ENCODE peak calls at places on chromosomes 2 and 18, in four cellular contexts. E, G, F and N are unnamed samples. For H3K4me1, the result is how much of the 10 kb centered on the place peaks cover.

GRCh38 chr2:112679484-112679883 is 33.7 kb downstream of the SLC20A1 start:
- DNase-seq in E (no peak), G (no peak), F (no peak), N (no peak)

GRCh38 chr2:96147593-96148201 is 2.5 kb upstream of the DUSP2 start:
- DNase-seq in E (no peak), G (peak), F (no peak), N (peak)

GRCh38 chr2:239905306-239905705 is 119.8 kb downstream of the NDUFA10 start:
- DNase-seq in E (no peak), G (no peak), F (no peak), N (no peak)

GRCh38 chr2:72934683-72935610 is 17.6 kb downstream of the EMX1 start:
- DNase-seq in E (no peak), G (no peak), F (peak), N (no peak)

GRCh38 chr2:182858671-182859070 is 7.8 kb downstream of the FRZB start:
- DNase-seq in E (no peak), G (no peak), F (no peak), N (no peak)

GRCh38 chr2:165114345-165114943 is 89.4 kb downstream of the SCN3A start:
- DNase-seq in E (peak), G (no peak), F (no peak), N (no peak)

GRCh38 chr2:240595381-240596079 is 9.0 kb downstream of the CAPN10 start:
- DNase-seq in E (peak), G (no peak), F (no peak), N (peak)

GRCh38 chr2:237434916-237435315 is 21.0 kb upstream of the COL6A3 start:
- DNase-seq in E (no peak), G (no peak), F (no peak), N (peak)

GRCh38 chr2:108330971-108331370 is 42.3 kb downstream of the SULT1C2 start:
- DNase-seq in E (peak), G (no peak), F (no peak), N (peak)

GRCh38 chr18:80231151-80231550 is 16.2 kb downstream of the PARD6G start:
- DNase-seq in E (no peak), G (no peak), F (no peak), N (no peak)

GRCh38 chr2:53768233-53768542 is 584 bp downstream of the CHAC2 start:
- DNase-seq in E (peak), G (no peak), F (no peak), N (peak)

GRCh38 chr2:172293952-172294351 is 133.4 kb upstream of the ITGA6 start:
- DNase-seq in E (peak), G (peak), F (peak), N (peak)

GRCh38 chr2:157302492-157303099 is 23.0 kb downstream of the ERMN start:
- DNase-seq in E (peak), G (no peak), F (no peak), N (peak)

GRCh38 chr2:238160206-238161129 is 1.7 kb downstream of the ERFE start:
- DNase-seq in E (peak), G (peak), F (no peak), N (peak)

GRCh38 chr2:153476491-153477095 is 2.0 kb downstream of the RPRM start:
- DNase-seq in E (no peak), G (peak), F (no peak), N (peak)

GRCh38 chr2:217801115-217801531 is 201.7 kb downstream of the TNS1 start:
- DNase-seq in E (no peak), G (peak), F (no peak), N (no peak)

GRCh38 chr2:207983654-207984053 is 41.7 kb downstream of the PLEKHM3 start:
- DNase-seq in E (no peak), G (no peak), F (no peak), N (no peak)

GRCh38 chr2:28717339-28717758 is 34.3 kb upstream of the PPP1CB start:
- DNase-seq in E (peak), G (no peak), F (no peak), N (peak)

GRCh38 chr2:112627060-112628040 is 18.4 kb upstream of the SLC20A1 start:
- DNase-seq in E (peak), G (no peak), F (peak), N (no peak)

GRCh38 chr2:232276739-232277313 is 101.7 kb upstream of the ALPP start:
- DNase-seq in E (no peak), G (no peak), F (no peak), N (no peak)

GRCh38 chr2:69917854-69918253 is 2.9 kb downstream of the MXD1 start:
- DNase-seq in E (peak), G (no peak), F (no peak), N (peak)

GRCh38 chr2:186342029-186342428 is 144.0 kb upstream of the ZC3H15 start:
- DNase-seq in E (no peak), G (no peak), F (no peak), N (no peak)

GRCh38 chr2:184835081-184835728 is 236.9 kb downstream of the ZNF804A start:
- DNase-seq in E (peak), G (peak), F (no peak), N (peak)

GRCh38 chr2:102803041-102803896 is 41.4 kb downstream of the TMEM182 start:
- DNase-seq in E (no peak), G (no peak), F (no peak), N (no peak)

GRCh38 chr2:133444411-133444934 is 123.8 kb downstream of the NCKAP5 start:
- DNase-seq in E (no peak), G (no peak), F (no peak), N (no peak)

GRCh38 chr2:53515435-53516332 is 251.9 kb upstream of the CHAC2 start:
- DNase-seq in E (no peak), G (no peak), F (no peak), N (peak)

GRCh38 chr18:58466636-58467205 is 162.2 kb downstream of the ALPK2 start:
- DNase-seq in E (no peak), G (no peak), F (peak), N (no peak)

GRCh38 chr18:75291460-75291859 is 80.9 kb downstream of the TSHZ1 start:
- DNase-seq in E (no peak), G (no peak), F (no peak), N (no peak)

GRCh38 chr2:65566617-65567016 is 134.2 kb upstream of the SPRED2 start:
- DNase-seq in E (no peak), G (no peak), F (no peak), N (peak)

GRCh38 chr2:14256890-14257289 is 375.6 kb upstream of the LRATD1 start:
- DNase-seq in E (peak), G (no peak), F (no peak), N (no peak)

GRCh38 chr2:217959723-217960122 is 43.1 kb downstream of the TNS1 start:
- DNase-seq in E (no peak), G (peak), F (no peak), N (no peak)

GRCh38 chr2:7516447-7517121 is 599.4 kb downstream of the RNF144A start:
- DNase-seq in E (no peak), G (no peak), F (no peak), N (no peak)

GRCh38 chr18:61957801-61958516 is 65.2 kb upstream of the RNF152 start:
- DNase-seq in E (no peak), G (no peak), F (no peak), N (no peak)

GRCh38 chr2:226674123-226674522 is 125.5 kb downstream of the IRS1 start:
- DNase-seq in E (peak), G (no peak), F (no peak), N (peak)

GRCh38 chr2:218852911-218853667 is 6.5 kb upstream of the WNT6 start:
- DNase-seq in E (peak), G (no peak), F (peak), N (peak)

GRCh38 chr2:166593403-166593802 is 99.4 kb upstream of the SCN7A start:
- DNase-seq in E (peak), G (no peak), F (no peak), N (no peak)

GRCh38 chr2:231869704-231870103 is 56.5 kb downstream of the NPPC start:
- DNase-seq in E (no peak), G (no peak), F (no peak), N (no peak)

GRCh38 chr18:70181725-70182124 is 23.8 kb downstream of the RTTN start:
- DNase-seq in E (no peak), G (no peak), F (no peak), N (no peak)

GRCh38 chr18:51154664-51155063 is 42.8 kb downstream of the MEX3C start:
- DNase-seq in E (no peak), G (no peak), F (no peak), N (no peak)
- H3K4me3 ChIP-seq in E (no peak), G (no peak), F (no peak), N (no peak)

GRCh38 chr2:1850031-1850430 is 105.7 kb upstream of the PXDN start:
- DNase-seq in E (no peak), G (no peak), F (no peak), N (no peak)

GRCh38 chr2:1848599-1848995 is 104.3 kb upstream of the PXDN start:
- DNase-seq in E (no peak), G (no peak), F (no peak), N (no peak)

GRCh38 chr2:1846046-1847015 is 102.0 kb upstream of the PXDN start:
- DNase-seq in E (no peak), G (no peak), F (no peak), N (no peak)

GRCh38 chr2:1847846-1848598 is 103.7 kb upstream of the PXDN start:
- DNase-seq in E (no peak), G (no peak), F (no peak), N (no peak)

DNA sequence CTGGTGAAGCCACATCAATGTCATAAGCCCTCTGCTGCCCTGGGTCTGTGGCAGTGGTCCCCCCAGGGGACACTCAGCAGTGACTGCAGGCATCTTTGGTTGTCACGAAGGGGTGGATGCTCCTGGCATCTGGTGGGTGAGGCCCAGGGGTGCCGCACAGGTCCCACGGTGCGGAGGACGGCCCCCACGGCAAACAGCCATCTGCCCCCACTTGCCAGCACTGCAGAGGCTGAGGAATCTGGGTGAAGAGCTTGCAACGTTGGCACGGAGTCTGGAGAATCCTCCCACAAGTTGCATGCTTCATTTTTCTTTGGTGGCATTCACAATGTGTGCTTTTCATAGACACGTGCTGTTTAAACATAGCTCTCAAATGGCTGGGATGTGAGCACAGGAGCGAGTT is 105.1 kb upstream of the PXDN start:
- DNase-seq in E (no peak), G (no peak), F (no peak), N (no peak)
- H3K4me1 ChIP-seq in E (under half), G (under half), F (under half), N (under half)

DNA sequence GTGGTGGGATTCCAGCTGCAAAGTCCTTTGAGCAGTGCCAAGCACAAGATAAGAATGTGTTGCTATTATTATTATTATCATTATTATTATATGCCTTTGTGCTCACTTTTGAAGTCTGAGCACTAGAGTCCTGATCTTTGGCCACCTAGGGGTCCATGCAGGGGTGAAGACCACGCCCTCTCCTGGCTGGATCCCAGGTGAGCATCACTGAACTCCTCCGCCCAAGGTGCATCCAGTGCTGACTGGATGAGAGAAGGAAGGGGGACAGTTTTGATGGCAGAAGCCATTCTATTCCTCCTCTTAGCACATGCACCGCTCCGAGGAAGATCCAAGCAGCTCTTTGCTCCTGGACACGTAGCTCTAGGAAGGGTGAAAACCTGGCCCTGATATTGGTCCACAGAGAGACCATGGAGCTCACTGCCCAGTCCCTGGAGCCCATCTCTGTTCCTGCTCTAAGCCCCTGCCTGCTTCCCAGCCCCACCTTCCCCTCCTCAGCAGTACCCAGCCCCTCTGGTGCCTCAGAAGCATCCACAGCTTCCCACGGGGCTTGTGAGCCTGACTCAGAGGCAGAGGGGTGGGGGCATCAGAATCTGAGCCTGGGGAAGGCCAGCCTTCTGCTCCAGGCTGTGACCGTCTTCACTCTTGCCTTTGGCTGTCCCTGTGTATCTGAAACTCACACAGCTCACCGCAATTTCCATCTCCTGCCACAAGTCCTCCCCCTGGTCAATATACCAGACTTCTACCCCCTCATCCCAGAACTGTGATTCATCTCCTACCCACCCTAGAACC is 45.4 kb downstream of the MCFD2 start:
- DNase-seq in E (no peak), G (no peak), F (no peak), N (no peak)
- H3K4me3 ChIP-seq in E (no peak), G (no peak), F (no peak), N (no peak)

GRCh38 chr2:170449034-170449433 is 266.1 kb upstream of the SP5 start:
- DNase-seq in E (no peak), G (no peak), F (no peak), N (no peak)
- H3K4me1 ChIP-seq in E (under half), G (under half), F (under half), N (under half)

GRCh38 chr2:118834901-118835738 is 12.3 kb downstream of the EN1 start:
- DNase-seq in E (no peak), G (no peak), F (no peak), N (peak)

GRCh38 chr2:118837067-118837466 is 10.4 kb downstream of the EN1 start:
- DNase-seq in E (no peak), G (no peak), F (no peak), N (no peak)

GRCh38 chr2:118834440-118834810 is 13.0 kb downstream of the EN1 start:
- DNase-seq in E (no peak), G (no peak), F (no peak), N (no peak)

GRCh38 chr2:118836411-118836930 is 11.0 kb downstream of the EN1 start:
- DNase-seq in E (no peak), G (no peak), F (no peak), N (no peak)

DNA sequence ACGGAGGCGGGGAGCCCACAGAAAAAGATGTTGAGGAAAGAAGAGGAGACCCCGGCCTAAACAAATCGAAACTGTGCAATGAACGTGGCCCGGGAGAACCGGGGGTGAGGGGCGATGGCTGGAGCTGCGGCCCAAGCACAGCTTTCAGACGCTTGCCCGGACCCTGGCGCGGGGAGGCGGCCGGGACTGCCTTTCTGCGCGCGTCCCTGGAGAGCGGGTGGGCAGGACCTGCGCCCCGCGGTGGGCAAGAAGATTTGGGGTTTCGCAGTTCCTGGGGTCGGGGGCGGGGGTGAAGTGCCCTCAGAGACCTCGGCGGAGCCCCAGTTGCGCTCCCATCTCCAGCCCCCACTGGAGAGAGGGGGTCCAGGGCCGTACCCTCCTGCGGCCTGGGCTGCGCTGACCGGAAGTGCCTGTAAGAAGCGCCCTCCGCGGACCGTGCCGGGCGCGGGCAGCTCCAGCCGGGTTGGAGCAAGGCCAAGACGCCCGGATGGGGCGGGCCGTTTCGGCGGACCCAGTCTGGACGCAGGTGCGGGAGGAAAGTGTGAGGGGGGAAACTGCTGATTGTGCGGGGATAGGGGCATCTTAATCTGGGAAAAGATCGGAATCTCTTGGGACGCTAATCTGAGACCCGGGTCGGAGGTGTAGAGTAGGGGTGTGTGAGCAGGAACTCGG is 11.6 kb downstream of the EN1 start:
- DNase-seq in E (no peak), G (no peak), F (peak), N (no peak)
- H3K4me3 ChIP-seq in E (peak), G (peak), F (peak), N (peak)

DNA sequence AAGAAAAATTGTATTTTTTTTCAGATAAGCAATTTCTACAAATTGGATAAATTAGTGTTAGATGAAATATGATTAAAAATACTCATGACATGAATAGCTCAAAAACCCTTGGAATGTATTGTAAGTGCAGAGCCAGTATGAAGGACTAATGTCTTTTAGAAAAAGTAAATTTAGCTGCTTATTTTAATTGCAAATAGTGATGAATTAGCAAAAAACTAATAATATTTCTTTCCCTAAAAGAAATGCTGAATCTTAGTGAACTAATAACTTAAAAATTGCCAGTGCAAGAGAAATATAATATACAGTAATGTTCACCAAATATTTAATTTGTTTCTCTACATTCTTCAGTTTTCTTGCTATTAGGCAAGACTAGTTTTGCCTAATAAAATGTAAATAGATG is 72.4 kb downstream of the RND3 start:
- DNase-seq in E (no peak), G (no peak), F (no peak), N (no peak)
- H3K4me1 ChIP-seq in E (under half), G (under half), F (under half), N (under half)

GRCh38 chr2:221447310-221447709 is 124.8 kb downstream of the EPHA4 start:
- DNase-seq in E (no peak), G (no peak), F (no peak), N (peak)

GRCh38 chr2:221448086-221448856 is 123.8 kb downstream of the EPHA4 start:
- DNase-seq in E (no peak), G (no peak), F (no peak), N (no peak)

GRCh38 chr2:221443631-221444030 is 128.5 kb downstream of the EPHA4 start:
- DNase-seq in E (no peak), G (no peak), F (no peak), N (no peak)

GRCh38 chr2:221444106-221444505 is 128.0 kb downstream of the EPHA4 start:
- DNase-seq in E (peak), G (no peak), F (no peak), N (no peak)

DNA sequence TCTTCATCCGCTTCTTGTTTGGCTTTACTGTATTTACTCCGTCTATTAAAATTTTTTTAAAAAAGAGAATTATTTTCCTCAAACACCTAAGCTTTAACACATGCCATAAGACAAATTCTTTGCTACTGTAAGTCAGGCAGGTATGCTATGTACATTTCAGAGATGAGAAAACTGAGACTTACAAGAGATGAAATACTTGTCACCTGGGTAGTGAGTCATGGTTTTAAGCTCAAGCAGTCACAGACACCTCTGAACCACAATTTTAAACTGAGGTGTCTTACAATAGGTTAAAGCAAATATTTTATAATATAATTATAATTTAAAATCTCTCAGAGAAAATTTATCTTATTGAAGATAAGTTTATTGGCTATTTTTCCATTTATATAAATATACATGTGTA is 126.0 kb downstream of the EPHA4 start:
- DNase-seq in E (no peak), G (no peak), F (no peak), N (no peak)
- H3K4me3 ChIP-seq in E (no peak), G (no peak), F (no peak), N (no peak)

GRCh38 chr2:230734247-230735175 is 21.9 kb downstream of the CAB39 start:
- DNase-seq in E (no peak), G (no peak), F (no peak), N (no peak)
- H3K4me1 ChIP-seq in E (under half), G (under half), F (half or more), N (under half)

GRCh38 chr2:11588228-11589110 is 54.6 kb downstream of the GREB1 start:
- DNase-seq in E (no peak), G (no peak), F (no peak), N (no peak)
- H3K4me3 ChIP-seq in E (no peak), G (no peak), F (no peak), N (no peak)